ENCODE peak calls at places on chromosomes 5 and 9, in four cellular contexts. T is left lung, D is B cell, A is kidney epithelial cell. K is an unnamed sample.
A peak's percentile ranks its signal among the peaks of the same experiment; 100 is the strongest.

GRCh38 chr5:131160134-131160533 is 4.9 kb downstream of the HINT1 start:
- DNase-seq in T (no peak), D (no peak), A (no peak), K (no peak)

GRCh38 chr9:117204971-117205370 is 209.9 kb downstream of the ASTN2 start:
- DNase-seq in T (no peak), D (no peak), A (no peak), K (no peak)

GRCh38 chr5:96410013-96410412 is 23.0 kb downstream of the PCSK1 start:
- DNase-seq in T (no peak), D (no peak), A (no peak), K (no peak)

GRCh38 chr9:98359569-98359968 is 104.1 kb upstream of the TBC1D2 start:
- DNase-seq in T (no peak), D (no peak), A (no peak), K (no peak)

GRCh38 chr5:10331341-10331796 is 22.1 kb upstream of the MARCHF6 start:
- DNase-seq in T (no peak), D (no peak), A (no peak), K (no peak)

GRCh38 chr9:115614931-115615401 is 497.0 kb upstream of the TNC start:
- DNase-seq in T (no peak), D (no peak), A (no peak), K (no peak)

GRCh38 chr5:3394046-3394597 is 201.5 kb upstream of the IRX1 start:
- DNase-seq in T (no peak), D (no peak), A (no peak), K (no peak)

GRCh38 chr5:160296496-160296895 is 15.9 kb downstream of the CCNJL start:
- DNase-seq in T (no peak), D (no peak), A (no peak), K (no peak)

GRCh38 chr5:14840624-14841023 is 31.0 kb downstream of the ANKH start:
- DNase-seq in T (no peak), D (no peak), A (no peak), K (no peak)

GRCh38 chr9:38309324-38310195 is 82.9 kb upstream of the ALDH1B1 start:
- DNase-seq in T (no peak), D (no peak), A (peak; percentile 21), K (peak; percentile 12)

GRCh38 chr9:133615897-133616188 is 6.7 kb upstream of the FAM163B start:
- DNase-seq in T (no peak), D (no peak), A (no peak), K (no peak)

GRCh38 chr9:95382433-95382832 is 64.9 kb upstream of the FANCC start:
- DNase-seq in T (no peak), D (no peak), A (no peak), K (no peak)

GRCh38 chr5:148343603-148344230 is 8.4 kb downstream of the SPINK9 start:
- DNase-seq in T (no peak), D (no peak), A (no peak), K (no peak)

GRCh38 chr9:20788526-20789421 is 104.7 kb downstream of the FOCAD start:
- DNase-seq in T (no peak), D (no peak), A (no peak), K (no peak)

GRCh38 chr5:59003641-59004040 is 420.8 kb downstream of the RAB3C start:
- DNase-seq in T (no peak), D (no peak), A (no peak), K (no peak)

GRCh38 chr9:74935008-74935407 is 17.7 kb downstream of the C9orf40 start:
- DNase-seq in T (no peak), D (no peak), A (no peak), K (no peak)

GRCh38 chr5:54457094-54457531 is 1.6 kb downstream of the HSPB3 start:
- DNase-seq in T (no peak), D (no peak), A (peak; percentile 23), K (peak; percentile 68)

GRCh38 chr5:130099001-130099400 is 194.7 kb downstream of the CHSY3 start:
- DNase-seq in T (no peak), D (no peak), A (no peak), K (no peak)

GRCh38 chr9:108416321-108416720 is 439.5 kb downstream of the ACTL7B start:
- DNase-seq in T (no peak), D (no peak), A (no peak), K (no peak)

GRCh38 chr5:119397518-119398380 is 41.9 kb downstream of the TNFAIP8 start:
- DNase-seq in T (no peak), D (no peak), A (no peak), K (peak; percentile 21)

GRCh38 chr5:17343675-17344074 is 126.2 kb downstream of the BASP1 start:
- DNase-seq in T (no peak), D (peak; percentile 54), A (peak; percentile 50), K (peak; percentile 68)

GRCh38 chr9:124222918-124223720 is 34.6 kb upstream of the NEK6 start:
- DNase-seq in T (peak; percentile 93), D (no peak), A (no peak), K (no peak)

GRCh38 chr5:96427823-96428222 is 5.2 kb downstream of the PCSK1 start:
- DNase-seq in T (no peak), D (no peak), A (no peak), K (no peak)

GRCh38 chr5:77645158-77645994 is 6.9 kb upstream of the OTP start:
- DNase-seq in T (peak; percentile 87), D (no peak), A (no peak), K (no peak)

GRCh38 chr9:4573634-4574391 is 83.5 kb downstream of the SLC1A1 start:
- DNase-seq in T (no peak), D (no peak), A (no peak), K (no peak)

GRCh38 chr9:97575673-97576048 is 57.5 kb downstream of the TSTD2 start:
- DNase-seq in T (no peak), D (no peak), A (no peak), K (no peak)

GRCh38 chr5:169651526-169651925 is 14.5 kb downstream of the DOCK2 start:
- DNase-seq in T (no peak), D (no peak), A (no peak), K (no peak)

GRCh38 chr5:97980291-97980690 is 793.2 kb upstream of the RGMB start:
- DNase-seq in T (no peak), D (no peak), A (no peak), K (no peak)

GRCh38 chr5:110458313-110458712 is 268.2 kb downstream of the TMEM232 start:
- DNase-seq in T (no peak), D (no peak), A (no peak), K (no peak)

GRCh38 chr9:21903380-21903965 is 90.7 kb downstream of the CDKN2A start:
- DNase-seq in T (no peak), D (no peak), A (no peak), K (no peak)

GRCh38 chr9:21906878-21907277 is 87.3 kb downstream of the CDKN2A start:
- DNase-seq in T (no peak), D (no peak), A (no peak), K (no peak)

GRCh38 chr9:21906213-21906612 is 88.0 kb downstream of the CDKN2A start:
- DNase-seq in T (no peak), D (no peak), A (no peak), K (no peak)

GRCh38 chr9:21904371-21904770 is 89.8 kb downstream of the CDKN2A start:
- DNase-seq in T (no peak), D (no peak), A (no peak), K (no peak)

DNA sequence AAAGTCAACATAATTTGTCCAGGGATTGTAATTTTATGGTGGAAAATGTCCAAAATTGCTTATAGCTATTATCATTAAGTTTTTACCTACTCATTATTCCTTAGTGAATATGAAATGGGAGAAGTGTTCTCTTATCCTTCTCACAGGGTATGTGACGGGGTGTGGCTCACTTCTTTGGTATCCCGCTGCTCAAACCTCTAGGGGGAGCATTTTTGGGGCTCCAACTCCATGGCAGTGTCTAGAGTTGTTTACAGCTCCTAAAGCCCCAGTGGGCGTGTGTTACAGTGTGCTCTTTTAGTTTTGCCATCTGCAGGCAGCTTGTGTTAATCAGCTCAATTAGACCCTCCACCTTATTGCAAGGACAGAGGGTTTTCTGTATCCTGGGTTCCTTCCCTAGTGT is 89.4 kb downstream of the CDKN2A start:
- DNase-seq in T (no peak), D (no peak), A (no peak), K (no peak)
- TF ChIP-seq CTCF in T (no peak), D (no peak), A (no peak), K (peak; percentile 20)

GRCh38 chr5:132627470-132627869 is 30.5 kb upstream of the IL13 start:
- DNase-seq in T (no peak), D (no peak), A (no peak), K (no peak)

GRCh38 chr5:132628814-132629213 is 29.2 kb upstream of the IL13 start:
- DNase-seq in T (no peak), D (no peak), A (no peak), K (no peak)

DNA sequence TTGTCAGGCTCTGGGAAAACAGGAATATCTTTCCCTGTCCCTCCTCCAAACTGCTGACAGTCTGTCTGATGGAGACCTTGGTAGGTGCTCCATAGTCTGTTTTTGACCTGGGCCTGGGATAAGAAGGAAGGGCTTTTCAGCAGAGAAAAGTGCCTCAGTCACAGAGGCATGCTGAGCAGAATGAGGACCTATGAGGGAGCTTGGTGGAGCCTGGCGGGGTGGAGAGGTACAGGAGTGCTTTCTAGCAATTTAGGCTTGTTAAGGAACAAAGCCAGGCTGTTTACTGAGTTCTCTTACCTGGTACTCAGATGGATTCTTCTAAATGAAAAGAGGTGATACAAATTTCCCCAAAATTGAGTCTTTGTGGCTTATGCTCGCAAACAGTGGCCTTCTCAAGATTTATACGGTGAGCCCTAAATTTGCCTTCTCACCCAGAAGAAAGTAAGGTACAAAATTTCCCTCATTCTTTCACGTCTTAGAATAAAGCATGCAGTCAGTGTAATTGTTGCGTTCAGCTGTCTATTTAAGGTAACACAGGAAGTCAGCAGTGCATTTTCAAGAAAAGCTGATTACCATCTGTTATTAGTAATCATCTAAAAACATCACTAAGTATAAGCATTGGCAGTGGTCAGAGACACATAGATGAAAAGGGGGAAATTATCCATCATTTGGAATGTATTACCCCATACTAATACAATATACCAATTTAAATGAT is 28.6 kb upstream of the IL13 start:
- DNase-seq in T (no peak), D (no peak), A (no peak), K (no peak)
- TF ChIP-seq CTCF in T (no peak), D (no peak), A (no peak), K (no peak)

GRCh38 chr9:104227108-104227507 is 133.0 kb downstream of the SMC2 start:
- DNase-seq in T (no peak), D (no peak), A (no peak), K (peak; percentile 72)
- TF ChIP-seq CTCF in T (no peak), D (no peak), A (no peak), K (no peak)

GRCh38 chr5:139402561-139403158 is 1.2 kb downstream of the SPATA24 start:
- DNase-seq in T (no peak), D (no peak), A (no peak), K (no peak)
- TF ChIP-seq CTCF in T (peak; percentile 46), D (no peak), A (peak; percentile 45), K (peak; percentile 56)

K was measured in retinal pigment epithelial cell.